ENCODE peak calls at places on chromosomes 2 and 18, in six cellular contexts. E is CD8-positive, alpha-beta T cell; R is cardiac muscle cell; H is ovary; B is psoas muscle; U is fibroblast of lung. I is an unnamed sample. For H3K36me3, the result is how much of the 10 kb centered on the place peaks cover.

GRCh38 chr2:96928277-96928781 is 58.1 kb downstream of the FAM178B start:
- DNase-seq in E (no peak), R (no peak), H (no peak), B (peak), U (no peak), I (no peak)

GRCh38 chr18:12376718-12377555 is at the start of gene AFG3L2:
- DNase-seq in E (peak), R (peak), H (peak), B (peak), U (peak), I (peak)

GRCh38 chr2:179613299-179613651 is 248.1 kb downstream of the ZNF385B start:
- DNase-seq in E (no peak), R (no peak), H (no peak), B (no peak), U (no peak), I (no peak)

GRCh38 chr2:77387324-77387723 is 134.9 kb downstream of the LRRTM4 start:
- DNase-seq in E (no peak), R (no peak), H (no peak), B (no peak), U (no peak), I (no peak)

GRCh38 chr2:240502430-240503121 is 55.2 kb downstream of the ANKMY1 start:
- DNase-seq in E (peak), R (no peak), H (no peak), B (no peak), U (no peak), I (no peak)

GRCh38 chr2:226553333-226553732 is 246.3 kb downstream of the IRS1 start:
- DNase-seq in E (no peak), R (no peak), H (no peak), B (no peak), U (no peak), I (no peak)

GRCh38 chr2:127465258-127465657 is 47.0 kb downstream of the PROC start:
- DNase-seq in E (no peak), R (no peak), H (no peak), B (no peak), U (no peak), I (no peak)

GRCh38 chr2:237210763-237211162 is 125.1 kb downstream of the COPS8 start:
- DNase-seq in E (no peak), R (no peak), H (no peak), B (no peak), U (no peak), I (no peak)

GRCh38 chr2:16327311-16327710 is 338.3 kb downstream of the CYRIA start:
- DNase-seq in E (no peak), R (no peak), H (no peak), B (no peak), U (no peak), I (no peak)

GRCh38 chr18:78681934-78682333 is 297.7 kb upstream of the SALL3 start:
- DNase-seq in E (no peak), R (no peak), H (no peak), B (no peak), U (no peak), I (no peak)

GRCh38 chr2:96914332-96914731 is 44.5 kb upstream of the SEMA4C start:
- DNase-seq in E (no peak), R (peak), H (no peak), B (no peak), U (peak), I (no peak)

GRCh38 chr2:151260492-151261239 is 997 bp downstream of the RBM43 start:
- DNase-seq in E (no peak), R (peak), H (no peak), B (no peak), U (peak), I (no peak)

GRCh38 chr2:9681427-9681817 is 50.6 kb upstream of the YWHAQ start:
- DNase-seq in E (peak), R (no peak), H (no peak), B (no peak), U (no peak), I (no peak)

GRCh38 chr2:40242315-40242714 is 209.6 kb downstream of the SLC8A1 start:
- DNase-seq in E (no peak), R (no peak), H (no peak), B (no peak), U (no peak), I (no peak)

GRCh38 chr2:131039908-131040660 is 53.2 kb downstream of the FAM168B start:
- DNase-seq in E (peak), R (peak), H (no peak), B (no peak), U (no peak), I (peak)

GRCh38 chr2:29446852-29447251 is 331.6 kb downstream of the CLIP4 start:
- DNase-seq in E (no peak), R (no peak), H (no peak), B (no peak), U (no peak), I (no peak)

GRCh38 chr2:232363784-232364615 is 14.6 kb upstream of the ALPP start:
- DNase-seq in E (peak), R (peak), H (no peak), B (peak), U (peak), I (peak)

GRCh38 chr2:209613941-209614340 is 157.7 kb upstream of the UNC80 start:
- DNase-seq in E (no peak), R (no peak), H (no peak), B (no peak), U (no peak), I (no peak)

GRCh38 chr2:6103949-6104348 is 411.8 kb downstream of the SOX11 start:
- DNase-seq in E (no peak), R (no peak), H (no peak), B (peak), U (no peak), I (no peak)

GRCh38 chr2:14907014-14907612 is 274.6 kb downstream of the LRATD1 start:
- DNase-seq in E (no peak), R (no peak), H (no peak), B (no peak), U (no peak), I (no peak)

GRCh38 chr18:80148316-80149199 is 39.5 kb downstream of the ADNP2 start:
- DNase-seq in E (no peak), R (peak), H (no peak), B (no peak), U (peak), I (no peak)

GRCh38 chr2:216695401-216695821 is at the start of gene IGFBP5:
- DNase-seq in E (no peak), R (peak), H (peak), B (peak), U (peak), I (peak)

GRCh38 chr18:63319383-63320040 is at the start of gene BCL2:
- DNase-seq in E (peak), R (peak), H (peak), B (no peak), U (peak), I (peak)

GRCh38 chr2:2879776-2880175 is 497.8 kb downstream of the EIPR1 start:
- DNase-seq in E (no peak), R (no peak), H (no peak), B (no peak), U (no peak), I (no peak)

GRCh38 chr2:223055836-223056235 is 3.8 kb downstream of the KCNE4 start:
- DNase-seq in E (no peak), R (peak), H (peak), B (no peak), U (no peak), I (no peak)

GRCh38 chr2:240369725-240370585 is 65.5 kb upstream of the GPC1 start:
- DNase-seq in E (no peak), R (peak), H (peak), B (peak), U (peak), I (peak)

GRCh38 chr2:240214790-240215675 is 74.6 kb upstream of the OTOS start:
- DNase-seq in E (no peak), R (no peak), H (no peak), B (peak), U (no peak), I (peak)

GRCh38 chr2:2717406-2717805 is 386.3 kb upstream of the MYT1L start:
- DNase-seq in E (no peak), R (no peak), H (no peak), B (no peak), U (no peak), I (no peak)

GRCh38 chr18:6752200-6752873 is 22.8 kb downstream of the ARHGAP28 start:
- DNase-seq in E (no peak), R (peak), H (peak), B (no peak), U (peak), I (no peak)

GRCh38 chr2:222313816-222314215 is 15.0 kb upstream of the PAX3 start:
- DNase-seq in E (no peak), R (no peak), H (no peak), B (no peak), U (no peak), I (no peak)

GRCh38 chr18:72672364-72673151 is 128.4 kb upstream of the CBLN2 start:
- DNase-seq in E (no peak), R (peak), H (no peak), B (no peak), U (peak), I (no peak)

GRCh38 chr18:79305976-79306375 is 89.8 kb upstream of the NFATC1 start:
- DNase-seq in E (no peak), R (no peak), H (no peak), B (no peak), U (no peak), I (no peak)

GRCh38 chr2:36376319-36376765 is 20.8 kb downstream of the CRIM1 start:
- DNase-seq in E (no peak), R (peak), H (peak), B (peak), U (peak), I (peak)

GRCh38 chr2:196823750-196824149 is 14.6 kb upstream of the C2orf66 start:
- DNase-seq in E (no peak), R (peak), H (no peak), B (no peak), U (peak), I (no peak)

GRCh38 chr2:70367722-70368323 is 66.0 kb upstream of the FAM136A start:
- DNase-seq in E (no peak), R (peak), H (no peak), B (no peak), U (peak), I (no peak)

GRCh38 chr2:69380072-69380917 is 6.7 kb downstream of the GFPT1 start:
- DNase-seq in E (no peak), R (peak), H (no peak), B (no peak), U (no peak), I (no peak)

GRCh38 chr2:216485745-216486144 is 12.9 kb upstream of the RPL37A start:
- DNase-seq in E (no peak), R (peak), H (no peak), B (no peak), U (no peak), I (no peak)

GRCh38 chr2:145593991-145594702 is 1074.2 kb upstream of the ZEB2 start:
- DNase-seq in E (no peak), R (peak), H (no peak), B (no peak), U (peak), I (no peak)

GRCh38 chr2:65101071-65101470 is 28.8 kb downstream of the RAB1A start:
- DNase-seq in E (no peak), R (no peak), H (no peak), B (no peak), U (no peak), I (no peak)
- H3K36me3 ChIP-seq in E (under half), R (under half), H (under half), B (under half), U (under half), I (under half)

GRCh38 chr2:199463708-199464613 is 6.2 kb upstream of the SATB2 start:
- DNase-seq in E (no peak), R (no peak), H (no peak), B (peak), U (no peak), I (no peak)
- TF ChIP-seq CTCF in E (no peak), R (no peak), H (no peak), B (no peak), U (no peak), I (no peak)

GRCh38 chr2:173612354-173612753 is 257.7 kb downstream of the CDCA7 start:
- DNase-seq in E (no peak), R (no peak), H (no peak), B (no peak), U (no peak), I (no peak)
- H3K27ac ChIP-seq in E (no peak), R (no peak), H (no peak), B (no peak), U (no peak), I (no peak)

GRCh38 chr2:73314441-73314840 is 21.1 kb upstream of the EGR4 start:
- DNase-seq in E (no peak), R (no peak), H (no peak), B (no peak), U (no peak), I (no peak)
- H3K36me3 ChIP-seq in E (under half), R (under half), H (under half), B (under half), U (under half), I (under half)

GRCh38 chr2:122758967-122759366 is 1003.5 kb downstream of the TSN start:
- DNase-seq in E (no peak), R (no peak), H (no peak), B (no peak), U (no peak), I (no peak)
- TF ChIP-seq CTCF in E (no peak), R (no peak), H (no peak), B (no peak), U (no peak), I (no peak)

DNA sequence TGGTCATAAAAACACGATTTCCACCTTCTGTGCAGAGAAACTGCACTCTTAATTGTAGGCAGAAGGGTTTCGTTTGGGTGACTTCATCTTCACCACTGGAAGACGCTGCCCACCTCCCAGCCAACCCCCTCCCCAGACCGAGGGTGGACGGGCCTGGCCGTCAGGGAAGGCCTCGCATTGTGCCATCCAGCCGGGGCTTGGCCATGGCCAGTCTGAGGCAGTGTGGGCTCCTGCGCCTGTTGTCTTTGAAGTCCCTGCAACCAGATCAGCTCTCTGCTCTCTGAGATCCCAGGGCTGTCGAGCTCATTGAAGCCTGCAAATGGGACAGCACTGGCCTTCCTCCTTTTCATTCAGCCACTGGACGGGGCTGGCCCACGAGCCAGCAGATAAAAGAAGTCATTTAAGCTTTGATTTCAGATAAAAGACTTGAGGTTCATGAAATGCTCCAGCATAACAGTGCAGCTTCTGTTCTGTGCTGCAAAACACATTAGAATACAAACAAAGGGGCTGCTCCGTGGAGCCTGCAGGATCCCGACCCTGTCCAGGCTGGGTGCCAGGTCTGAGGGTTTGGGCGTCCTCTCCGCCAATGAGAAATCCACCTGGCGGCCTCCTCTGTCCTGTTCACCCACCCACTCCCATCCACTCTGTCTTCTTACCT is 253.5 kb downstream of the LDLRAD4 start:
- DNase-seq in E (no peak), R (no peak), H (no peak), B (no peak), U (no peak), I (no peak)
- H3K27ac ChIP-seq in E (no peak), R (peak), H (no peak), B (no peak), U (no peak), I (peak)

GRCh38 chr2:172597191-172597842 is 41.4 kb downstream of the PDK1 start:
- DNase-seq in E (no peak), R (peak), H (no peak), B (no peak), U (peak), I (no peak)
- H3K36me3 ChIP-seq in E (under half), R (half or more), H (under half), B (under half), U (under half), I (under half)

GRCh38 chr2:27378096-27378808 is 2.3 kb downstream of the ZNF513 start:
- DNase-seq in E (no peak), R (peak), H (peak), B (peak), U (no peak), I (no peak)
- TF ChIP-seq CTCF in E (no peak), R (peak), H (no peak), B (peak), U (no peak), I (peak)

DNA sequence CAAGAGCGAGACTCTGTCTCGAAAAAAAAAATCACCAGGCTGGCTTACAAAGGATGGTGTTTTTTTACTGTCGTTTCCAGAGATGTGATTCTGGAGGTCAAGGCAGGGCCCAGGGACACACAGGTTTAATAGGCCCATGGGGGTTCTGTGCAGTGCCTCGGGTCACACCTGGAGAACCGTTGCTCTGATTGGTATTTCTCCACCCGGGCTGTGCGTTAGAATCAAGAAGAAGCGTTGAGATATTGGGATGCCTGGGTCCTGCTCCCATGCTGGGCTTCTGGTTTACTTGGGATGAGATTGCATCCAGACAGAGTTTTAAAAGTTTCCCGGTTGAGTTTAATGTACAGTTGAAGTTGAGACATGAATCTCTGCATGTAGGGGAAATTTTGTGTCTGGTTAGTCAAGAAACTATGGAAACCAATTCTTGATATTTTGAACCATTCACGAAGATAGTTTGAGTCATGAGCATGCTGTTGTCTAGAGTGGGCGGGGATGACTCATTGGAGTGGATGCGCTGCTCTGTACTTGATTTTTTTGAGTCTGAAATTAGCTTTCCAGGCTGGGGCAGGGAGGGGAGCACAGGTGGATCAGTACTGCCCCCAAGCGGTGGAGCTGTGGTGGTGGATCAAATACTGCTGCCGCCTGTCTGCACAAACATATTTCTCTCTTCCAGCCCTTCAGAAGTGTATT is 50.1 kb downstream of the GREB1 start:
- DNase-seq in E (peak), R (peak), H (peak), B (peak), U (peak), I (peak)
- H3K27ac ChIP-seq in E (no peak), R (no peak), H (peak), B (peak), U (no peak), I (no peak)